ENCODE peak calls at places on chromosomes 16 and 17, in eight cellular contexts. F is heart left ventricle; L is effector memory CD4-positive, alpha-beta T cell; N is PC-3; M is left lung; Z is GM12878; W is stomach; R is left ventricle myocardium inferior. I is an unnamed sample. For H3K4me1, the result is how much of the 10 kb centered on the place peaks cover.

GRCh38 chr17:17485420-17485819 is 8.6 kb downstream of the MED9 start:
- DNase-seq in F (no peak), L (no peak), N (no peak), M (no peak), Z (no peak), W (no peak), R (no peak), I (no peak)

GRCh38 chr16:48820379-48820778 is 210.4 kb upstream of the N4BP1 start:
- DNase-seq in F (no peak), L (no peak), N (no peak), M (no peak), Z (no peak), W (no peak), R (no peak), I (no peak)

GRCh38 chr17:49218941-49219913 is 8.7 kb downstream of the ABI3 start:
- DNase-seq in F (no peak), L (peak), N (no peak), M (peak), Z (peak), W (peak), R (peak), I (peak)

GRCh38 chr17:67365762-67366192 is 600 bp downstream of the PSMD12 start:
- DNase-seq in F (no peak), L (no peak), N (peak), M (no peak), Z (no peak), W (no peak), R (no peak), I (no peak)

GRCh38 chr16:1543085-1543896 is 9.8 kb downstream of the TMEM204 start:
- DNase-seq in F (peak), L (no peak), N (peak), M (peak), Z (peak), W (peak), R (peak), I (peak)

GRCh38 chr16:80682435-80683070 is 121.8 kb downstream of the CDYL2 start:
- DNase-seq in F (no peak), L (no peak), N (no peak), M (no peak), Z (no peak), W (no peak), R (no peak), I (no peak)

GRCh38 chr17:41678907-41679739 is 9.6 kb upstream of the EIF1 start:
- DNase-seq in F (no peak), L (peak), N (peak), M (no peak), Z (peak), W (no peak), R (no peak), I (no peak)

GRCh38 chr16:85959686-85960085 is 60.7 kb downstream of the IRF8 start:
- DNase-seq in F (peak), L (no peak), N (no peak), M (no peak), Z (no peak), W (no peak), R (no peak), I (no peak)

GRCh38 chr17:53837131-53837530 is 14.4 kb downstream of the KIF2B start:
- DNase-seq in F (no peak), L (no peak), N (no peak), M (no peak), Z (no peak), W (no peak), R (no peak), I (no peak)

GRCh38 chr16:46789499-46790414 is 41.2 kb downstream of the C16orf87 start:
- DNase-seq in F (peak), L (peak), N (peak), M (peak), Z (peak), W (peak), R (peak), I (peak)

GRCh38 chr17:27244481-27245223 is 49.3 kb upstream of the WSB1 start:
- DNase-seq in F (peak), L (no peak), N (peak), M (peak), Z (no peak), W (no peak), R (peak), I (peak)

GRCh38 chr16:12420661-12421209 is 383.0 kb downstream of the CPPED1 start:
- DNase-seq in F (no peak), L (no peak), N (peak), M (no peak), Z (no peak), W (no peak), R (no peak), I (no peak)

GRCh38 chr16:1953734-1954133 is 755 bp downstream of the RPL3L start:
- DNase-seq in F (peak), L (no peak), N (no peak), M (no peak), Z (no peak), W (no peak), R (no peak), I (peak)

GRCh38 chr16:22267764-22268163 is 29.4 kb upstream of the POLR3E start:
- DNase-seq in F (no peak), L (no peak), N (no peak), M (no peak), Z (no peak), W (no peak), R (no peak), I (no peak)

GRCh38 chr17:58525239-58525638 is 10.8 kb upstream of the MTMR4 start:
- DNase-seq in F (peak), L (no peak), N (no peak), M (no peak), Z (no peak), W (no peak), R (peak), I (peak)

GRCh38 chr16:69940676-69941075 is 10.5 kb upstream of the CLEC18A start:
- DNase-seq in F (no peak), L (no peak), N (no peak), M (no peak), Z (no peak), W (no peak), R (no peak), I (no peak)

GRCh38 chr17:81803728-81804558 is at the start of gene GCGR:
- DNase-seq in F (no peak), L (no peak), N (no peak), M (no peak), Z (no peak), W (no peak), R (no peak), I (no peak)

GRCh38 chr17:42853597-42853967 is 2.6 kb downstream of the AOC3 start:
- DNase-seq in F (no peak), L (no peak), N (no peak), M (no peak), Z (no peak), W (no peak), R (no peak), I (no peak)

GRCh38 chr17:42853004-42853403 is 2.0 kb downstream of the AOC3 start:
- DNase-seq in F (no peak), L (no peak), N (no peak), M (no peak), Z (no peak), W (no peak), R (no peak), I (no peak)

GRCh38 chr17:42853968-42854790 is 3.2 kb downstream of the AOC3 start:
- DNase-seq in F (no peak), L (no peak), N (no peak), M (no peak), Z (no peak), W (no peak), R (no peak), I (peak)

GRCh38 chr17:42857389-42857788 is 6.4 kb downstream of the AOC3 start:
- DNase-seq in F (no peak), L (no peak), N (no peak), M (no peak), Z (no peak), W (no peak), R (no peak), I (peak)

GRCh38 chr17:42855048-42855596 is 4.1 kb downstream of the AOC3 start:
- DNase-seq in F (no peak), L (no peak), N (no peak), M (no peak), Z (no peak), W (no peak), R (no peak), I (peak)
- H3K4me3 ChIP-seq in F (no peak), L (no peak), N (no peak), M (peak), Z (no peak), W (peak), R (no peak), I (no peak)

GRCh38 chr17:2090804-2091534 is 36.1 kb downstream of the HIC1 start:
- DNase-seq in F (peak), L (no peak), N (peak), M (no peak), Z (no peak), W (no peak), R (peak), I (peak)
- H3K4me1 ChIP-seq in F (under half), L (under half), N (under half), M (under half), Z (half or more), W (half or more), R (half or more), I (under half)

DNA sequence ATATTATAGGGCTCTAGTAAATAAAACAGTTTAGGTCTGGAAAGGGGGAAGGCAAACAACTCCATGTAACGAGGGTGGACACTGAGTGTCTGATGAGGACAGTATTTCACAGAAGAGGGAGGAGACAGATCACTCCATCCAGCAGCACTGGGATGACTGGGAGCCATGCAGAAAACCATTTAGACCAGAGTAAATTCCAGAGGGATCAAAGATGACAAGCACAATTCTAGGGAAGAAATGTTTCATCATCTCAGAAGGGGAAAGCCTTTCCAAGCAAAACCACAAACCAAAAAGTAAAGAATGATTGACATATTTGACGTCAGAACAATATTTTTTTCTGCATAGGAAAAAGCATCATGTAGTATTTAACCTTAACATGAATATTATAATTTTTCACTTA is 4.7 kb downstream of the DNASE1 start:
- DNase-seq in F (no peak), L (no peak), N (no peak), M (no peak), Z (no peak), W (no peak), R (no peak), I (no peak)
- H3K27ac ChIP-seq in F (no peak), L (no peak), N (no peak), M (no peak), Z (no peak), W (no peak), R (no peak), I (no peak)

GRCh38 chr17:45081046-45081703 is 20.1 kb downstream of the NMT1 start:
- DNase-seq in F (no peak), L (no peak), N (no peak), M (no peak), Z (no peak), W (no peak), R (no peak), I (no peak)

GRCh38 chr17:45073414-45074070 is 12.4 kb downstream of the NMT1 start:
- DNase-seq in F (no peak), L (no peak), N (no peak), M (no peak), Z (no peak), W (no peak), R (no peak), I (no peak)

GRCh38 chr17:45077643-45078042 is 16.5 kb downstream of the NMT1 start:
- DNase-seq in F (no peak), L (no peak), N (no peak), M (no peak), Z (peak), W (no peak), R (no peak), I (peak)
- H3K4me3 ChIP-seq in F (no peak), L (no peak), N (no peak), M (no peak), Z (no peak), W (no peak), R (no peak), I (no peak)

GRCh38 chr17:80727409-80727755 is 182.7 kb downstream of the RPTOR start:
- DNase-seq in F (no peak), L (no peak), N (no peak), M (no peak), Z (no peak), W (no peak), R (no peak), I (no peak)
- H3K4me1 ChIP-seq in F (under half), L (under half), N (under half), M (under half), Z (under half), W (under half), R (under half), I (under half)

DNA sequence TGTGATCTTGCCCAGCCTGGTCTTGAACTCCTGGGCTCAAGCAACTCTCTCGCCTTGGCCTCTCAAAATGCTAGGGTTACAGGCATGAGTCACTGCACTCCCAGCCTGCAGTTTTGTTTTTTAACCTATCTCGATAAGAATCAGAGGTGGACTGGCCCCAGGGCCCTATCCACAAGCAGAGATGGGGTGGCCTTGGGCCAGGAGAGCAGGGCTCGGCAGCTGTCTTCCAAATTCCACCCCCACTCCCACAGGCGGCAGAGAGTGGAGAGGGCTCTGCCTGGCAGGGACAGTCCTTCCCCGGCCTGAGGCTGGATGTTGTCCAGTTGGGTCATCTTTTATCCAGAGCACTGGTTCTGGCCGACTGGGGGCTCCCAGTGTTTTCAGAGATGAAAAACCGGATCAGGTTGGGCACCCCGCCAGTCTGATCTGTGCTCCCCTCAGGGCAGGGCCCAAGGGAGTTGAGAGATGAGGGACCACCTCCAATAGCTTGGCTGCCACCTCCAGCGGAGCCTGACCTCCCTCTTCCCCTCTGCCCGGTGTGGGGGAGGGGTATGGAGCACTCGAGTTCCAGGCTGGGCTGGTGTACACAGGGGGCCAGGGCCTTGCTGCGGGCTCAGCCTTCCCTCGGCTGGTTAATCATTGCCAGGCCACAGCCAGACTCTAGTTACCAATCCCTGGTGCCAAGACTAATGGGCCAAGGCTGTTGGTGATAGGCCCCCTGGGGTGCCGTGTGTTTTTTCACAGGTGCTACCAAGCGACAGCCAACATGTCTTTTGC is 30.3 kb upstream of the MYO15B start:
- DNase-seq in F (no peak), L (no peak), N (peak), M (peak), Z (no peak), W (peak), R (no peak), I (no peak)
- H3K27ac ChIP-seq in F (no peak), L (no peak), N (peak), M (peak), Z (no peak), W (peak), R (no peak), I (no peak)

I was measured in aorta.